ENCODE peak calls at places on chromosomes 1 and 21, in ten cellular contexts. R, O, V, E, S, B, H, M, U and L are unnamed samples.

GRCh38 chr1:53361541-53361961 is 33.7 kb upstream of the LRP8 start:
- DNase-seq in R (no peak), O (peak; percentile 40), V (peak; percentile 10), E (no peak), S (no peak), B (no peak), H (no peak), M (no peak), U (peak; percentile 13), L (no peak)

GRCh38 chr1:159556931-159557369 is 21.1 kb upstream of the OR10J5 start:
- DNase-seq in R (no peak), O (peak; percentile 30), V (no peak), E (no peak), S (no peak), B (no peak), H (no peak), M (no peak), U (no peak), L (no peak)

GRCh38 chr1:48236716-48237470 is 14.4 kb downstream of the SLC5A9 start:
- DNase-seq in R (peak; percentile 71), O (peak; percentile 73), V (no peak), E (no peak), S (peak; percentile 28), B (no peak), H (peak; percentile 33), M (peak; percentile 28), U (no peak), L (no peak)

GRCh38 chr1:54984126-54984842 is 3.9 kb downstream of the TMEM61 start:
- DNase-seq in R (no peak), O (no peak), V (no peak), E (no peak), S (no peak), B (no peak), H (no peak), M (no peak), U (no peak), L (no peak)

GRCh38 chr1:10734900-10735602 is 61.4 kb downstream of the CASZ1 start:
- DNase-seq in R (no peak), O (no peak), V (no peak), E (peak; percentile 70), S (no peak), B (no peak), H (no peak), M (no peak), U (no peak), L (no peak)

GRCh38 chr1:9069324-9070100 is at the start of gene SLC2A5:
- DNase-seq in R (peak; percentile 93), O (no peak), V (no peak), E (peak; percentile 43), S (no peak), B (no peak), H (no peak), M (no peak), U (no peak), L (peak; percentile 33)

GRCh38 chr1:223849352-223849751 is 3.6 kb upstream of the TP53BP2 start:
- DNase-seq in R (no peak), O (no peak), V (no peak), E (no peak), S (no peak), B (no peak), H (no peak), M (no peak), U (no peak), L (no peak)

GRCh38 chr1:16387201-16388185 is 20.5 kb downstream of the SZRD1 start:
- DNase-seq in R (no peak), O (no peak), V (no peak), E (no peak), S (no peak), B (no peak), H (no peak), M (no peak), U (no peak), L (no peak)

GRCh38 chr21:46156678-46157077 is 1.3 kb upstream of the FTCD start:
- DNase-seq in R (no peak), O (no peak), V (no peak), E (no peak), S (no peak), B (no peak), H (no peak), M (no peak), U (no peak), L (no peak)

GRCh38 chr1:5621692-5622091 is 370.5 kb downstream of the NPHP4 start:
- DNase-seq in R (no peak), O (no peak), V (no peak), E (no peak), S (no peak), B (no peak), H (no peak), M (no peak), U (no peak), L (no peak)

GRCh38 chr1:94258873-94259331 is 21.5 kb upstream of the ARHGAP29 start:
- DNase-seq in R (no peak), O (no peak), V (peak; percentile 66), E (peak; percentile 66), S (peak; percentile 52), B (peak; percentile 91), H (peak; percentile 48), M (peak; percentile 71), U (no peak), L (peak; percentile 68)

GRCh38 chr1:50109647-50110075 is 941 bp downstream of the ELAVL4 start:
- DNase-seq in R (peak; percentile 41), O (no peak), V (no peak), E (no peak), S (no peak), B (no peak), H (no peak), M (no peak), U (no peak), L (no peak)
- H3K4me3 ChIP-seq in R (no peak overlapping the region), O (no peak overlapping the region), V (no peak overlapping the region), E (no peak overlapping the region), S (no peak overlapping the region), B (no peak overlapping the region), H (no peak overlapping the region), M (no peak overlapping the region), U (no peak overlapping the region), L (no peak overlapping the region)

GRCh38 chr1:21724570-21724969 is 55.4 kb upstream of the RAP1GAP start:
- DNase-seq in R (no peak), O (no peak), V (no peak), E (no peak), S (no peak), B (no peak), H (no peak), M (no peak), U (no peak), L (no peak)

GRCh38 chr1:21721271-21721985 is 52.3 kb upstream of the RAP1GAP start:
- DNase-seq in R (no peak), O (no peak), V (no peak), E (no peak), S (no peak), B (no peak), H (no peak), M (no peak), U (no peak), L (no peak)

GRCh38 chr1:21724098-21724497 is 54.9 kb upstream of the RAP1GAP start:
- DNase-seq in R (no peak), O (no peak), V (no peak), E (no peak), S (no peak), B (no peak), H (no peak), M (no peak), U (no peak), L (no peak)

DNA sequence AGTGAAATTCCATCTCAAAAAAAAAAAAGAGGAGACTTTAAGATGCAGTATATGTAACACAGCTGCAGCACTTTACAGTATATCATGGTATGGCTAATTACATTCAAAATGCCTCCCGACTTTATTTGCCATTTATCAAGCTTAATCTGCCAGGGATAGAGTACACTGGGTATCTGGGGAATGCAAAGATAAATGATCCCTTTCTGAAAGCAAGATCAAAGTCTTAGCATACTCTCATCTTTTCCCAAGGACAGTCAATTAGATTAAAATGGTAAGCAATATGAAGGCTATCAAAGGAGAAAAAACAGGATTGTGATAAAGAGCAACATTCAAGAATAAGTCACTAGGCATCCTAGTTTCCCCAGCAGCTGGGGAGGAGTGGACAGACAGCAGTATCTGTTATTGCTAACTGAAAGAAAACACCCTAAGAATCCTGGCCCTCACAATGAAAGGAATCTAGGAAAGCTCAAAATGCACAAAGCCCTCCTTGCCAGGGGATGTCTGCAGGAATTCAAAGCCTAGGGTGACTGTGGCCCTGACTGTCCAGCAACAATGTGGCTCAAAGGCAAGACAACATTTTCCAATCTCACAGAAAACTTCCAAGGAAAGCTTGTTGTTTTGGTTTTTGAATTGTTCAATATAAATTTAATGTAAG is 56.7 kb upstream of the RAP1GAP start:
- DNase-seq in R (no peak), O (no peak), V (no peak), E (no peak), S (no peak), B (no peak), H (no peak), M (no peak), U (no peak), L (no peak)
- H3K27ac ChIP-seq in R (no peak overlapping the region), O (peak overlapping the region; percentile 59), V (no peak overlapping the region), E (no peak overlapping the region), S (no peak overlapping the region), B (no peak overlapping the region), H (no peak overlapping the region), M (no peak overlapping the region), U (no peak overlapping the region), L (no peak overlapping the region)

DNA sequence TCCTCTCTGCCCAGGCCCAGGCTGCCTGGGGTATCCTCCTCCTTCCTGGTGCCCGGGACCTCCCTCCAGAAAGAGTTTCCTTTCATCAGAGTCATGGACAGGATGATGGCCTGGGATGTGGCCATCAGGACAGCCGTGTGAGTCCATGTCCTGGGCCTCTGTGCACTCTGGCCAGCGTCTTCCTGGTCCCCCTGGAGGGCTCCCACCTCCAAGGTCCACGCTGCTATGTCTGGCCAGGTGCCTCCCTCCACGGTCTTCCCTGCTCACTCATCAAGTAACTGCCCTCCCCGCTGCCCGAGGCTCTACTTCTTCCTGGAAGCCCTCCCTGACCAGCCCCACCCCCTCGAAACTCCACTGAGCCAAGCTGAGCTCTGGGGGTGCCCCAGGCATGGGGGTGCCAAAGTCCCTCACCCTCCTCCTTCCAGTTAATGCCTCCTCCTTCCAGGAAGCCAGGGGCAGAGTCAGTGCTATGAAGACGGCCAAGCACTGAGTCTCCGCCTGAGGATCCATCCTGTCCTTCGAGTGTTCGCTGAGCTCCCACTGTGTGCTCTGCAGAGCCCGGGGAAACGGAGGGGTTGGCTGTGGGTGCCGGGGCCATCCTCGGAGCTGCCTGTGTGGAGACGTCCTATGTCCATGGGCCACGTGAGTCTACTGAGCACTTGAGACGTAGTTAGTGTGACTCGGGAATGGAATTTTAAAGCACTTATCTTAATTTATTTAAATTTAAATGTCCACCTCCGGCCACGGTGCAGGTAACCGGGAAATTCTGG is 28.5 kb upstream of the TTC34 start:
- DNase-seq in R (no peak), O (no peak), V (no peak), E (no peak), S (no peak), B (no peak), H (no peak), M (no peak), U (no peak), L (no peak)
- H3K9me3 ChIP-seq in R (peaks cover 3% of the 10 kb centered on the region), O (peaks cover 30% of the 10 kb centered on the region), V (peaks cover 20% of the 10 kb centered on the region), E (peaks cover 6% of the 10 kb centered on the region), S (peaks cover 9% of the 10 kb centered on the region), B (no peaks in the 10 kb centered on the region), H (no peaks in the 10 kb centered on the region), M (peaks cover 3% of the 10 kb centered on the region), U (no peaks in the 10 kb centered on the region), L (no peaks in the 10 kb centered on the region)

GRCh38 chr1:214793708-214794107 is 190.7 kb downstream of the CENPF start:
- DNase-seq in R (no peak), O (no peak), V (no peak), E (no peak), S (no peak), B (no peak), H (no peak), M (no peak), U (no peak), L (no peak)

GRCh38 chr1:214791961-214792360 is 189.0 kb downstream of the CENPF start:
- DNase-seq in R (no peak), O (no peak), V (no peak), E (no peak), S (no peak), B (no peak), H (no peak), M (no peak), U (no peak), L (no peak)
- H3K4me3 ChIP-seq in R (no peak overlapping the region), O (no peak overlapping the region), V (no peak overlapping the region), E (no peak overlapping the region), S (no peak overlapping the region), B (no peak overlapping the region), H (no peak overlapping the region), M (no peak overlapping the region), U (no peak overlapping the region), L (no peak overlapping the region)